ENCODE peak calls at places on chromosome 2, in seven cellular contexts. One of them, this sample, is unnamed.

GRCh38 chr2:10763461-10763800 is 42.0 kb downstream of the ATP6V1C2 start:
- DNase-seq in hippocampal formation: no peak
- DNase-seq in AML-193: no peak
- DNase-seq in right cardiac atrium: peak; percentile 31
- DNase-seq in stimulated activated CD8-positive, alpha-beta memory T cell treated with anti-CD3 and anti-CD28 coated beads, Interleukin-7, amount 100 ng/mL, for 1 hour: no peak
- DNase-seq in Peyer's patch: no peak
- DNase-seq in left colon: no peak
- DNase-seq in this sample: no peak

GRCh38 chr2:36507408-36507812 is 90.6 kb downstream of the FEZ2 start:
- DNase-seq in stimulated activated CD8-positive, alpha-beta memory T cell treated with anti-CD3 and anti-CD28 coated beads, Interleukin-7, amount 100 ng/mL, for 1 hour: no peak
- DNase-seq in AML-193: peak; percentile 32
- DNase-seq in hippocampal formation: peak; percentile 38
- DNase-seq in left colon: peak; percentile 49
- DNase-seq in right cardiac atrium: peak; percentile 35
- DNase-seq in Peyer's patch: peak; percentile 66
- DNase-seq in this sample: peak; percentile 78

GRCh38 chr2:66436546-66436945 is 1.6 kb downstream of the MEIS1 start:
- DNase-seq in Peyer's patch: no peak
- DNase-seq in AML-193: no peak
- DNase-seq in hippocampal formation: no peak
- DNase-seq in left colon: no peak
- DNase-seq in stimulated activated CD8-positive, alpha-beta memory T cell treated with anti-CD3 and anti-CD28 coated beads, Interleukin-7, amount 100 ng/mL, for 1 hour: no peak
- DNase-seq in right cardiac atrium: no peak
- DNase-seq in this sample: peak; percentile 31

GRCh38 chr2:69685321-69686048 is 41.9 kb upstream of the AAK1 start:
- DNase-seq in hippocampal formation: no peak
- DNase-seq in Peyer's patch: no peak
- DNase-seq in right cardiac atrium: no peak
- DNase-seq in stimulated activated CD8-positive, alpha-beta memory T cell treated with anti-CD3 and anti-CD28 coated beads, Interleukin-7, amount 100 ng/mL, for 1 hour: peak; percentile 2
- DNase-seq in AML-193: no peak
- DNase-seq in left colon: no peak
- DNase-seq in this sample: peak; percentile 62

GRCh38 chr2:79026061-79026460 is 559 bp downstream of the REG3G start:
- DNase-seq in AML-193: no peak
- DNase-seq in left colon: no peak
- DNase-seq in Peyer's patch: no peak
- DNase-seq in right cardiac atrium: no peak
- DNase-seq in hippocampal formation: no peak
- DNase-seq in stimulated activated CD8-positive, alpha-beta memory T cell treated with anti-CD3 and anti-CD28 coated beads, Interleukin-7, amount 100 ng/mL, for 1 hour: no peak
- DNase-seq in this sample: no peak

GRCh38 chr2:42138163-42139016 is 30.8 kb upstream of the EML4 start:
- DNase-seq in stimulated activated CD8-positive, alpha-beta memory T cell treated with anti-CD3 and anti-CD28 coated beads, Interleukin-7, amount 100 ng/mL, for 1 hour: no peak
- DNase-seq in left colon: no peak
- DNase-seq in hippocampal formation: no peak
- DNase-seq in AML-193: no peak
- DNase-seq in Peyer's patch: no peak
- DNase-seq in right cardiac atrium: no peak
- DNase-seq in this sample: peak; percentile 99

GRCh38 chr2:96558061-96558460 is 21.5 kb downstream of the ARID5A start:
- DNase-seq in left colon: no peak
- DNase-seq in stimulated activated CD8-positive, alpha-beta memory T cell treated with anti-CD3 and anti-CD28 coated beads, Interleukin-7, amount 100 ng/mL, for 1 hour: no peak
- DNase-seq in hippocampal formation: no peak
- DNase-seq in right cardiac atrium: no peak
- DNase-seq in Peyer's patch: no peak
- DNase-seq in AML-193: no peak
- DNase-seq in this sample: no peak

GRCh38 chr2:121902171-121902591 is 146.7 kb downstream of the TSN start:
- DNase-seq in right cardiac atrium: peak; percentile 76
- DNase-seq in left colon: no peak
- DNase-seq in Peyer's patch: no peak
- DNase-seq in hippocampal formation: no peak
- DNase-seq in AML-193: no peak
- DNase-seq in stimulated activated CD8-positive, alpha-beta memory T cell treated with anti-CD3 and anti-CD28 coated beads, Interleukin-7, amount 100 ng/mL, for 1 hour: no peak
- DNase-seq in this sample: no peak

GRCh38 chr2:69973335-69973735 is 11.9 kb upstream of the ASPRV1 start:
- DNase-seq in Peyer's patch: no peak
- DNase-seq in hippocampal formation: no peak
- DNase-seq in AML-193: no peak
- DNase-seq in stimulated activated CD8-positive, alpha-beta memory T cell treated with anti-CD3 and anti-CD28 coated beads, Interleukin-7, amount 100 ng/mL, for 1 hour: no peak
- DNase-seq in left colon: no peak
- DNase-seq in right cardiac atrium: no peak
- DNase-seq in this sample: peak; percentile 84

GRCh38 chr2:7118606-7119503 is 201.6 kb downstream of the RNF144A start:
- DNase-seq in left colon: no peak
- DNase-seq in hippocampal formation: peak; percentile 29
- DNase-seq in AML-193: peak; percentile 14
- DNase-seq in stimulated activated CD8-positive, alpha-beta memory T cell treated with anti-CD3 and anti-CD28 coated beads, Interleukin-7, amount 100 ng/mL, for 1 hour: no peak
- DNase-seq in Peyer's patch: no peak
- DNase-seq in right cardiac atrium: peak; percentile 65
- DNase-seq in this sample: peak; percentile 36

GRCh38 chr2:134738150-134738865 is 19.5 kb upstream of the TMEM163 start:
- DNase-seq in right cardiac atrium: no peak
- DNase-seq in left colon: no peak
- DNase-seq in stimulated activated CD8-positive, alpha-beta memory T cell treated with anti-CD3 and anti-CD28 coated beads, Interleukin-7, amount 100 ng/mL, for 1 hour: no peak
- DNase-seq in Peyer's patch: no peak
- DNase-seq in AML-193: no peak
- DNase-seq in hippocampal formation: no peak
- DNase-seq in this sample: peak; percentile 47

GRCh38 chr2:85797959-85798358 is 44.2 kb downstream of the ATOH8 start:
- DNase-seq in left colon: no peak
- DNase-seq in Peyer's patch: no peak
- DNase-seq in hippocampal formation: peak; percentile 58
- DNase-seq in AML-193: no peak
- DNase-seq in right cardiac atrium: no peak
- DNase-seq in stimulated activated CD8-positive, alpha-beta memory T cell treated with anti-CD3 and anti-CD28 coated beads, Interleukin-7, amount 100 ng/mL, for 1 hour: no peak
- DNase-seq in this sample: peak; percentile 53

GRCh38 chr2:148936857-148937450 is 61.9 kb downstream of the KIF5C start:
- DNase-seq in left colon: no peak
- DNase-seq in Peyer's patch: no peak
- DNase-seq in AML-193: no peak
- DNase-seq in hippocampal formation: no peak
- DNase-seq in right cardiac atrium: no peak
- DNase-seq in stimulated activated CD8-positive, alpha-beta memory T cell treated with anti-CD3 and anti-CD28 coated beads, Interleukin-7, amount 100 ng/mL, for 1 hour: no peak
- DNase-seq in this sample: no peak

GRCh38 chr2:173574713-173575112 is 220.0 kb downstream of the CDCA7 start:
- DNase-seq in AML-193: no peak
- DNase-seq in left colon: no peak
- DNase-seq in stimulated activated CD8-positive, alpha-beta memory T cell treated with anti-CD3 and anti-CD28 coated beads, Interleukin-7, amount 100 ng/mL, for 1 hour: no peak
- DNase-seq in Peyer's patch: no peak
- DNase-seq in right cardiac atrium: no peak
- DNase-seq in hippocampal formation: no peak
- DNase-seq in this sample: no peak

GRCh38 chr2:237471457-237472186 is 15.4 kb upstream of the MLPH start:
- DNase-seq in Peyer's patch: peak; percentile 71
- DNase-seq in right cardiac atrium: peak; percentile 77
- DNase-seq in AML-193: peak; percentile 33
- DNase-seq in stimulated activated CD8-positive, alpha-beta memory T cell treated with anti-CD3 and anti-CD28 coated beads, Interleukin-7, amount 100 ng/mL, for 1 hour: no peak
- DNase-seq in left colon: peak; percentile 62
- DNase-seq in hippocampal formation: no peak
- DNase-seq in this sample: peak; percentile 43

GRCh38 chr2:26652361-26653041 is 11.3 kb upstream of the CIB4 start:
- DNase-seq in right cardiac atrium: no peak
- DNase-seq in left colon: no peak
- DNase-seq in Peyer's patch: peak; percentile 43
- DNase-seq in stimulated activated CD8-positive, alpha-beta memory T cell treated with anti-CD3 and anti-CD28 coated beads, Interleukin-7, amount 100 ng/mL, for 1 hour: no peak
- DNase-seq in hippocampal formation: no peak
- DNase-seq in AML-193: no peak
- DNase-seq in this sample: peak; percentile 53

GRCh38 chr2:181917378-181917735 is 25.8 kb downstream of the ITPRID2 start:
- DNase-seq in AML-193: no peak
- DNase-seq in stimulated activated CD8-positive, alpha-beta memory T cell treated with anti-CD3 and anti-CD28 coated beads, Interleukin-7, amount 100 ng/mL, for 1 hour: no peak
- DNase-seq in right cardiac atrium: no peak
- DNase-seq in left colon: no peak
- DNase-seq in Peyer's patch: no peak
- DNase-seq in hippocampal formation: no peak
- DNase-seq in this sample: no peak

GRCh38 chr2:18988557-18989232 is 369.7 kb downstream of the OSR1 start:
- DNase-seq in Peyer's patch: no peak
- DNase-seq in stimulated activated CD8-positive, alpha-beta memory T cell treated with anti-CD3 and anti-CD28 coated beads, Interleukin-7, amount 100 ng/mL, for 1 hour: no peak
- DNase-seq in AML-193: no peak
- DNase-seq in right cardiac atrium: no peak
- DNase-seq in left colon: no peak
- DNase-seq in hippocampal formation: no peak
- DNase-seq in this sample: peak; percentile 47

GRCh38 chr2:65215946-65216345 is 11.7 kb upstream of the ACTR2 start:
- DNase-seq in left colon: no peak
- DNase-seq in hippocampal formation: no peak
- DNase-seq in stimulated activated CD8-positive, alpha-beta memory T cell treated with anti-CD3 and anti-CD28 coated beads, Interleukin-7, amount 100 ng/mL, for 1 hour: no peak
- DNase-seq in AML-193: no peak
- DNase-seq in right cardiac atrium: no peak
- DNase-seq in Peyer's patch: no peak
- DNase-seq in this sample: no peak

GRCh38 chr2:222756951-222757645 is 85.6 kb downstream of the MOGAT1 start:
- DNase-seq in stimulated activated CD8-positive, alpha-beta memory T cell treated with anti-CD3 and anti-CD28 coated beads, Interleukin-7, amount 100 ng/mL, for 1 hour: no peak
- DNase-seq in Peyer's patch: no peak
- DNase-seq in left colon: no peak
- DNase-seq in right cardiac atrium: no peak
- DNase-seq in hippocampal formation: no peak
- DNase-seq in AML-193: no peak
- DNase-seq in this sample: peak; percentile 45

GRCh38 chr2:12330916-12331315 is 385.8 kb upstream of the TRIB2 start:
- DNase-seq in stimulated activated CD8-positive, alpha-beta memory T cell treated with anti-CD3 and anti-CD28 coated beads, Interleukin-7, amount 100 ng/mL, for 1 hour: no peak
- DNase-seq in hippocampal formation: no peak
- DNase-seq in right cardiac atrium: no peak
- DNase-seq in AML-193: no peak
- DNase-seq in left colon: no peak
- DNase-seq in Peyer's patch: no peak
- DNase-seq in this sample: peak; percentile 38

GRCh38 chr2:217099561-217099960 is 239.7 kb upstream of the TNP1 start:
- DNase-seq in stimulated activated CD8-positive, alpha-beta memory T cell treated with anti-CD3 and anti-CD28 coated beads, Interleukin-7, amount 100 ng/mL, for 1 hour: no peak
- DNase-seq in AML-193: no peak
- DNase-seq in right cardiac atrium: peak; percentile 49
- DNase-seq in hippocampal formation: no peak
- DNase-seq in left colon: no peak
- DNase-seq in Peyer's patch: no peak
- DNase-seq in this sample: peak; percentile 93

GRCh38 chr2:62654423-62654791 is 51.1 kb upstream of the EHBP1 start:
- DNase-seq in hippocampal formation: no peak
- DNase-seq in Peyer's patch: no peak
- DNase-seq in AML-193: no peak
- DNase-seq in left colon: no peak
- DNase-seq in right cardiac atrium: no peak
- DNase-seq in stimulated activated CD8-positive, alpha-beta memory T cell treated with anti-CD3 and anti-CD28 coated beads, Interleukin-7, amount 100 ng/mL, for 1 hour: no peak
- DNase-seq in this sample: no peak

GRCh38 chr2:197760293-197760657 is 24.8 kb downstream of the BOLL start:
- DNase-seq in Peyer's patch: no peak
- DNase-seq in left colon: no peak
- DNase-seq in right cardiac atrium: no peak
- DNase-seq in stimulated activated CD8-positive, alpha-beta memory T cell treated with anti-CD3 and anti-CD28 coated beads, Interleukin-7, amount 100 ng/mL, for 1 hour: no peak
- DNase-seq in AML-193: no peak
- DNase-seq in hippocampal formation: no peak
- DNase-seq in this sample: no peak

GRCh38 chr2:134657650-134658250 is 61.0 kb downstream of the TMEM163 start:
- DNase-seq in Peyer's patch: no peak
- DNase-seq in stimulated activated CD8-positive, alpha-beta memory T cell treated with anti-CD3 and anti-CD28 coated beads, Interleukin-7, amount 100 ng/mL, for 1 hour: no peak
- DNase-seq in AML-193: peak; percentile 5
- DNase-seq in right cardiac atrium: no peak
- DNase-seq in hippocampal formation: no peak
- DNase-seq in left colon: no peak
- DNase-seq in this sample: peak; percentile 1

GRCh38 chr2:25664531-25665307 is 8.7 kb downstream of the DTNB start:
- DNase-seq in hippocampal formation: no peak
- DNase-seq in left colon: peak; percentile 62
- DNase-seq in right cardiac atrium: no peak
- DNase-seq in stimulated activated CD8-positive, alpha-beta memory T cell treated with anti-CD3 and anti-CD28 coated beads, Interleukin-7, amount 100 ng/mL, for 1 hour: no peak
- DNase-seq in AML-193: no peak
- DNase-seq in Peyer's patch: peak; percentile 69
- DNase-seq in this sample: peak; percentile 82

GRCh38 chr2:237156131-237156856 is 70.6 kb downstream of the COPS8 start:
- DNase-seq in AML-193: no peak
- DNase-seq in right cardiac atrium: peak; percentile 82
- DNase-seq in Peyer's patch: no peak
- DNase-seq in hippocampal formation: no peak
- DNase-seq in stimulated activated CD8-positive, alpha-beta memory T cell treated with anti-CD3 and anti-CD28 coated beads, Interleukin-7, amount 100 ng/mL, for 1 hour: no peak
- DNase-seq in left colon: no peak
- DNase-seq in this sample: no peak

GRCh38 chr2:239273280-239274234 is 127.3 kb downstream of the HDAC4 start:
- DNase-seq in right cardiac atrium: no peak
- DNase-seq in left colon: peak; percentile 18
- DNase-seq in stimulated activated CD8-positive, alpha-beta memory T cell treated with anti-CD3 and anti-CD28 coated beads, Interleukin-7, amount 100 ng/mL, for 1 hour: no peak
- DNase-seq in Peyer's patch: peak; percentile 49
- DNase-seq in AML-193: peak; percentile 75
- DNase-seq in hippocampal formation: no peak
- DNase-seq in this sample: no peak

GRCh38 chr2:188693111-188693510 is 281.1 kb upstream of the COL3A1 start:
- DNase-seq in Peyer's patch: no peak
- DNase-seq in AML-193: no peak
- DNase-seq in left colon: no peak
- DNase-seq in right cardiac atrium: peak; percentile 21
- DNase-seq in hippocampal formation: no peak
- DNase-seq in stimulated activated CD8-positive, alpha-beta memory T cell treated with anti-CD3 and anti-CD28 coated beads, Interleukin-7, amount 100 ng/mL, for 1 hour: no peak
- DNase-seq in this sample: no peak

This sample was measured in fibroblast of the aortic adventitia.